ENCODE peak calls at places on chromosome 9, in six cellular contexts. M, I, R, Z, F and C are unnamed samples.
A peak's percentile ranks its signal among the peaks of the same experiment; 100 is the strongest.

GRCh38 chr9:37966443-37967271 is 62.7 kb upstream of the SLC25A51 start:
- DNase-seq in I (peak; percentile 14), R (no peak), M (no peak), Z (no peak), F (no peak), C (no peak)

GRCh38 chr9:122020398-122020797 is 72.7 kb downstream of the TTLL11 start:
- DNase-seq in I (no peak), R (no peak), M (no peak), F (no peak), Z (no peak), C (no peak)

GRCh38 chr9:131297903-131298302 is 8.4 kb downstream of the PLPP7 start:
- DNase-seq in R (no peak), F (no peak), M (no peak), I (no peak), Z (no peak), C (no peak)

GRCh38 chr9:21994996-21995651 is 533 bp downstream of the CDKN2B-AS1 start:
- DNase-seq in F (peak; percentile 84), I (peak; percentile 89), R (peak; percentile 65), Z (peak; percentile 63), M (peak; percentile 91), C (peak; percentile 76)

GRCh38 chr9:120715331-120715924 is 1.2 kb upstream of the MEGF9 start:
- DNase-seq in I (no peak), Z (no peak), F (peak; percentile 64), R (peak; percentile 41), M (no peak), C (peak; percentile 51)

GRCh38 chr9:105114318-105114717 is 130.1 kb upstream of the SLC44A1 start:
- DNase-seq in F (no peak), I (no peak), Z (no peak), M (no peak), R (no peak), C (no peak)

GRCh38 chr9:87405677-87406544 is 91.8 kb upstream of the DAPK1 start:
- DNase-seq in Z (no peak), M (no peak), I (no peak), R (no peak), F (no peak), C (no peak)

GRCh38 chr9:100919526-100919925 is 109.0 kb upstream of the PLPPR1 start:
- DNase-seq in I (no peak), Z (no peak), M (no peak), F (no peak), R (no peak), C (no peak)

GRCh38 chr9:135230386-135230765 is 142.9 kb downstream of the OLFM1 start:
- DNase-seq in F (no peak), R (peak; percentile 0), Z (no peak), M (no peak), I (peak; percentile 35), C (no peak)